ENCODE peak calls at places on chromosome 19, in seven cellular contexts. One of them, this sample, is unnamed.

GRCh38 chr19:47491358-47492136 is 7.5 kb upstream of the KPTN start:
- DNase-seq in CD8-positive, alpha-beta T cell: no peak
- DNase-seq in bronchial epithelial cell: no peak
- DNase-seq in AG04450: no peak
- DNase-seq in OCI-LY7: no peak
- DNase-seq in astrocyte of the spinal cord: no peak
- DNase-seq in cardiac fibroblast: no peak
- DNase-seq in this sample: no peak

GRCh38 chr19:19257137-19257536 is 16.0 kb downstream of the TM6SF2 start:
- DNase-seq in CD8-positive, alpha-beta T cell: no peak
- DNase-seq in bronchial epithelial cell: no peak
- DNase-seq in AG04450: no peak
- DNase-seq in OCI-LY7: no peak
- DNase-seq in astrocyte of the spinal cord: no peak
- DNase-seq in cardiac fibroblast: no peak
- DNase-seq in this sample: no peak

GRCh38 chr19:49837425-49837824 is 13.5 kb upstream of the PTOV1 start:
- DNase-seq in CD8-positive, alpha-beta T cell: no peak
- DNase-seq in bronchial epithelial cell: no peak
- DNase-seq in AG04450: no peak
- DNase-seq in OCI-LY7: no peak
- DNase-seq in astrocyte of the spinal cord: no peak
- DNase-seq in cardiac fibroblast: no peak
- DNase-seq in this sample: no peak

GRCh38 chr19:44588753-44589112 is 24.6 kb upstream of the IGSF23 start:
- DNase-seq in CD8-positive, alpha-beta T cell: no peak
- DNase-seq in bronchial epithelial cell: no peak
- DNase-seq in AG04450: no peak
- DNase-seq in OCI-LY7: no peak
- DNase-seq in astrocyte of the spinal cord: no peak
- DNase-seq in cardiac fibroblast: no peak
- DNase-seq in this sample: no peak

GRCh38 chr19:18858906-18859646 is 27.3 kb downstream of the UPF1 start:
- DNase-seq in CD8-positive, alpha-beta T cell: no peak
- DNase-seq in bronchial epithelial cell: no peak
- DNase-seq in AG04450: no peak
- DNase-seq in OCI-LY7: no peak
- DNase-seq in astrocyte of the spinal cord: no peak
- DNase-seq in cardiac fibroblast: no peak
- DNase-seq in this sample: no peak

GRCh38 chr19:17526922-17527321 is 15.5 kb downstream of the PGLS start:
- DNase-seq in CD8-positive, alpha-beta T cell: no peak
- DNase-seq in bronchial epithelial cell: no peak
- DNase-seq in AG04450: no peak
- DNase-seq in OCI-LY7: peak
- DNase-seq in astrocyte of the spinal cord: no peak
- DNase-seq in cardiac fibroblast: no peak
- DNase-seq in this sample: no peak

GRCh38 chr19:18541258-18541991 is 1.9 kb downstream of the FKBP8 start:
- DNase-seq in CD8-positive, alpha-beta T cell: no peak
- DNase-seq in bronchial epithelial cell: peak
- DNase-seq in AG04450: no peak
- DNase-seq in OCI-LY7: no peak
- DNase-seq in astrocyte of the spinal cord: no peak
- DNase-seq in cardiac fibroblast: no peak
- DNase-seq in this sample: no peak

GRCh38 chr19:29191005-29191404 is 21.9 kb downstream of the UQCRFS1 start:
- DNase-seq in CD8-positive, alpha-beta T cell: no peak
- DNase-seq in bronchial epithelial cell: no peak
- DNase-seq in AG04450: no peak
- DNase-seq in OCI-LY7: no peak
- DNase-seq in astrocyte of the spinal cord: no peak
- DNase-seq in cardiac fibroblast: no peak
- DNase-seq in this sample: no peak

GRCh38 chr19:58317481-58318072 is 9.2 kb upstream of the ZSCAN22 start:
- DNase-seq in CD8-positive, alpha-beta T cell: no peak
- DNase-seq in bronchial epithelial cell: peak
- DNase-seq in AG04450: no peak
- DNase-seq in OCI-LY7: peak
- DNase-seq in astrocyte of the spinal cord: peak
- DNase-seq in cardiac fibroblast: peak
- DNase-seq in this sample: no peak

GRCh38 chr19:18473003-18473705 is 35.2 kb upstream of the ISYNA1 start:
- DNase-seq in CD8-positive, alpha-beta T cell: no peak
- DNase-seq in bronchial epithelial cell: no peak
- DNase-seq in AG04450: no peak
- DNase-seq in OCI-LY7: no peak
- DNase-seq in astrocyte of the spinal cord: no peak
- DNase-seq in cardiac fibroblast: no peak
- DNase-seq in this sample: no peak

GRCh38 chr19:51296331-51297093 is 14.9 kb upstream of the IGLON5 start:
- DNase-seq in CD8-positive, alpha-beta T cell: no peak
- DNase-seq in bronchial epithelial cell: no peak
- DNase-seq in AG04450: no peak
- DNase-seq in OCI-LY7: no peak
- DNase-seq in astrocyte of the spinal cord: no peak
- DNase-seq in cardiac fibroblast: no peak
- DNase-seq in this sample: no peak
- TF ChIP-seq CTCF in CD8-positive, alpha-beta T cell: no peak
- TF ChIP-seq CTCF in bronchial epithelial cell: no peak
- TF ChIP-seq CTCF in AG04450: no peak
- TF ChIP-seq CTCF in OCI-LY7: peak
- TF ChIP-seq CTCF in astrocyte of the spinal cord: no peak
- TF ChIP-seq CTCF in cardiac fibroblast: no peak
- TF ChIP-seq CTCF in this sample: no peak

DNA sequence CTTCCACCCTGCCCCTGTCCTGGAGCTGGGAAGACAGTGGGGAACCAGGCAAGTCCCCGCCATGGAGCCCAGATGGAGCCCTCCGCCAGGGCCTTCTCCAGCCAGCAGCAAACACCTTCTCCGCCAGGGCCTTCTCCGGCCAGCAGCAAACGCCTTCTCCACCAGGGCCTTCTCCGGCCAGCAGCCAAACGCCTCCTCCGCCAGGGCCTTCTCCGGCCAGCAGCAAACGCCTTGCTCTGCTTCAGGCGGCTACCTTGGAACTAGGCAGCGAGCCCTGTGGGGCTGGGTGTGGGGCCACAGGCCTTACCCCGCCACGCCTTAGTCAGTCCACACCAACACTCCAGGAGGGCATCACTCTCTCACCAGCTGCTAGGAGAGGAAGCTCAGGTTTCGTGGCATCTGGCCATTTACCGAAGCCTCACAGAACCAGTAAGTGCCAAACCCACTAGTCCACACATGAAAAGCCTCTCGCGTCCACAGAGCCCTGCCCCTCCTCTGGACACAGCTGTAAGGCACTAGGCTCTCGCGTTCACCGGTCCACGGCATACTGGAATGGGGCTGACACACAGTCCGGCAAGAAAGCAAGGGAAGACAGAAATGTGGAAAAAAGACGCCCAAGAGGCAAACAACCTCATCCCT is 41.0 kb downstream of the MLLT1 start:
- DNase-seq in CD8-positive, alpha-beta T cell: no peak
- DNase-seq in bronchial epithelial cell: peak
- DNase-seq in AG04450: no peak
- DNase-seq in OCI-LY7: no peak
- DNase-seq in astrocyte of the spinal cord: peak
- DNase-seq in cardiac fibroblast: peak
- DNase-seq in this sample: peak
- H3K4me3 ChIP-seq in CD8-positive, alpha-beta T cell: no peak
- H3K4me3 ChIP-seq in bronchial epithelial cell: no peak
- H3K4me3 ChIP-seq in AG04450: no peak
- H3K4me3 ChIP-seq in OCI-LY7: no peak
- H3K4me3 ChIP-seq in astrocyte of the spinal cord: no peak
- H3K4me3 ChIP-seq in cardiac fibroblast: no peak
- H3K4me3 ChIP-seq in this sample: peak

DNA sequence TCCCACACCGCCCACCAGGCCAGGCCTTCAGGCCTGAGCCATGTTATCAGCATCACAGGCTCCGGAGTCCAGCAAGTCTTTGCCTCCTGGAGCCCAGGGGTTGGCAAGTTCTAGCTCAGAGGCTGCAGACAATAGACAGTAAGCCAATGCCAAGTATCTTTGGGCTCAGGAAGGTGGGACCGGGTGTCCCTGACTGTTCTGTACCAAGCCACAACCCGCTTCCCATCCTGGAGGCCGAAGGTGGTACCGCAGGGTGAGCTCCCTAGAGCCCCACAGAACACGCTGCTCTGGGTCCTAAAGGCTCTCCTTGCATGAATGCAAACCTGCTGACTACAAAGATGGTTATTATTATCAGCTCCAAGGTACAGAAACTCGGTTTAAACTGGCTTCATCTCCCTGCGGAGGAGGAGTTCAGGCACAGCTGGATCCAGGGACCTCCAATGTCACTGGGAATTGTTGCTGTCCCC is 5.5 kb upstream of the FSTL3 start:
- DNase-seq in CD8-positive, alpha-beta T cell: no peak
- DNase-seq in bronchial epithelial cell: no peak
- DNase-seq in AG04450: no peak
- DNase-seq in OCI-LY7: no peak
- DNase-seq in astrocyte of the spinal cord: no peak
- DNase-seq in cardiac fibroblast: no peak
- DNase-seq in this sample: no peak
- TF ChIP-seq CTCF in CD8-positive, alpha-beta T cell: no peak
- TF ChIP-seq CTCF in bronchial epithelial cell: no peak
- TF ChIP-seq CTCF in AG04450: peak
- TF ChIP-seq CTCF in OCI-LY7: no peak
- TF ChIP-seq CTCF in astrocyte of the spinal cord: no peak
- TF ChIP-seq CTCF in cardiac fibroblast: peak
- TF ChIP-seq CTCF in this sample: no peak

DNA sequence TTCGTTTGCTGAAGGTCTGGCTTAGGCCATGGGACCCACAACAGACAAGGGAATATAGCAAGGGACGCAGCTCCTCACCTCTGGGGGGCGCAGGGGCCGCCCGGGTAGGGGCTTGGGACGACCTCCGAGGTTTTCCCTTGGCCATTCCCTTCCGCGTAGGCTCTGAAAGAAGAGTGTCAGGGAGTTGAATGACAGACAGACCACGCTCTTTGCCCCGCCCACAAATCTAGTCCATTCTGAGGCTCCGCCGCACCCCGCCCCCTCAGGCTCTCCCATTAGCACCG is 11.4 kb upstream of the ZNF414 start:
- DNase-seq in CD8-positive, alpha-beta T cell: no peak
- DNase-seq in bronchial epithelial cell: no peak
- DNase-seq in AG04450: no peak
- DNase-seq in OCI-LY7: no peak
- DNase-seq in astrocyte of the spinal cord: no peak
- DNase-seq in cardiac fibroblast: no peak
- DNase-seq in this sample: no peak
- H3K4me3 ChIP-seq in CD8-positive, alpha-beta T cell: no peak
- H3K4me3 ChIP-seq in bronchial epithelial cell: peak
- H3K4me3 ChIP-seq in AG04450: peak
- H3K4me3 ChIP-seq in OCI-LY7: no peak
- H3K4me3 ChIP-seq in astrocyte of the spinal cord: peak
- H3K4me3 ChIP-seq in cardiac fibroblast: peak
- H3K4me3 ChIP-seq in this sample: peak

DNA sequence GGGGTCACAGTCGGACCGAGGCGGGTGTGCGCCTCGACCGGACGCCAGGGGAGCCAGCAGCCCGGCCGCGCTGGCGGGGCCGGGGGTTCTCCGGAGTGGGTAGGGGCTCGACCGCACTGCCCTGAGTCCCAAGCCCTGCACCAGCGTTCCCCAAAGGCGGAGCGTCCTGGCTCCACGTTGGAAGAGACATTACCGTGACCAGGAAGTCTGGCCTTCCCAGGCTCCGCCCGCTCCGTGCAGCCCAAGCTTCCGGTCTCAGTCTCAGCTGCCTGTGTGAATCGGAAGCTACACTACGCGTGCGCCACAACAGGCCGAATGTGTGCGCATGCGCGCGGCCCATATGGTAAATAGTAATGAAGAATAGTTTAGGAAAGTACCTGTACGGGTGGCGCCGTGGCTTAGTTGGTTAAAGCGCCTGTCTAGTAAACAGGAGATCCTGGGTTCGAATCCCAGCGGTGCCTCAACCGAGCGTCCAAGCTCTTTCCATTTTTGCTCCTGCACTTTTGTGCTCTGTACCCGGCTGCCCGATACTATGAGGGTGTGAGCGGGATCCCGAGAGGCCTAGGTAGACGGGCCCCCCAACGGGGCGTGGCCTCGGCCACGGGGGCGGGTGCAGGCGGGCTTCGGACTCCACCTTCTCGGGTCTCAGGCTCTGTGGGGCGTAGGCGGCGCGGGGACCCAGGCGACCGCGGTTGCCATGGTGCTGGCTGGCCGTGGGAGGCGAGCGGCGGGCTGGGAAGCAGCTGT is 17.3 kb upstream of the LRP3 start:
- DNase-seq in CD8-positive, alpha-beta T cell: peak
- DNase-seq in bronchial epithelial cell: peak
- DNase-seq in AG04450: peak
- DNase-seq in OCI-LY7: peak
- DNase-seq in astrocyte of the spinal cord: peak
- DNase-seq in cardiac fibroblast: peak
- DNase-seq in this sample: peak
- TF ChIP-seq CTCF in CD8-positive, alpha-beta T cell: no peak
- TF ChIP-seq CTCF in bronchial epithelial cell: peak
- TF ChIP-seq CTCF in AG04450: peak
- TF ChIP-seq CTCF in OCI-LY7: no peak
- TF ChIP-seq CTCF in astrocyte of the spinal cord: no peak
- TF ChIP-seq CTCF in cardiac fibroblast: peak
- TF ChIP-seq CTCF in this sample: peak

GRCh38 chr19:15201374-15202023 is 704 bp upstream of the NOTCH3 start:
- DNase-seq in CD8-positive, alpha-beta T cell: no peak
- DNase-seq in bronchial epithelial cell: no peak
- DNase-seq in AG04450: no peak
- DNase-seq in OCI-LY7: no peak
- DNase-seq in astrocyte of the spinal cord: no peak
- DNase-seq in cardiac fibroblast: no peak
- DNase-seq in this sample: no peak
- H3K4me3 ChIP-seq in CD8-positive, alpha-beta T cell: no peak
- H3K4me3 ChIP-seq in bronchial epithelial cell: peak
- H3K4me3 ChIP-seq in AG04450: peak
- H3K4me3 ChIP-seq in OCI-LY7: no peak
- H3K4me3 ChIP-seq in astrocyte of the spinal cord: peak
- H3K4me3 ChIP-seq in cardiac fibroblast: peak
- H3K4me3 ChIP-seq in this sample: peak

This sample was measured in gastrocnemius medialis.